ENCODE peak calls at places on chromosome 20, in four cellular contexts. One of them, this sample, is unnamed.

GRCh38 chr20:44398303-44398702 is 42.8 kb downstream of the HNF4A start:
- DNase-seq in HepG2: no peak
- DNase-seq in K562: no peak
- DNase-seq in GM12878: no peak
- DNase-seq in this sample: no peak

GRCh38 chr20:35820715-35821114 is 48.9 kb downstream of the PHF20 start:
- DNase-seq in HepG2: no peak
- DNase-seq in K562: no peak
- DNase-seq in GM12878: no peak
- DNase-seq in this sample: no peak

GRCh38 chr20:19993937-19994667 is 23.1 kb upstream of the NAA20 start:
- DNase-seq in HepG2: no peak
- DNase-seq in K562: no peak
- DNase-seq in GM12878: no peak
- DNase-seq in this sample: no peak

GRCh38 chr20:53837126-53837826 is 233.1 kb downstream of the BCAS1 start:
- DNase-seq in HepG2: no peak
- DNase-seq in K562: no peak
- DNase-seq in GM12878: no peak
- DNase-seq in this sample: no peak

GRCh38 chr20:32007787-32008616 is 2.2 kb upstream of the CCM2L start:
- DNase-seq in HepG2: no peak
- DNase-seq in K562: no peak
- DNase-seq in GM12878: no peak
- DNase-seq in this sample: peak

GRCh38 chr20:34974246-34974645 is 18.6 kb downstream of the MYH7B start:
- DNase-seq in HepG2: no peak
- DNase-seq in K562: no peak
- DNase-seq in GM12878: no peak
- DNase-seq in this sample: no peak

GRCh38 chr20:13009682-13010406 is 1.1 kb downstream of the SPTLC3 start:
- DNase-seq in HepG2: peak
- DNase-seq in K562: no peak
- DNase-seq in GM12878: peak
- DNase-seq in this sample: no peak

GRCh38 chr20:46646122-46646521 is 5.1 kb downstream of the SLC13A3 start:
- DNase-seq in HepG2: no peak
- DNase-seq in K562: no peak
- DNase-seq in GM12878: no peak
- DNase-seq in this sample: no peak

GRCh38 chr20:52533401-52533800 is 341.8 kb upstream of the ZFP64 start:
- DNase-seq in HepG2: no peak
- DNase-seq in K562: peak
- DNase-seq in GM12878: no peak
- DNase-seq in this sample: no peak

GRCh38 chr20:34954905-34955231 is 738 bp downstream of the GSS start:
- DNase-seq in HepG2: peak
- DNase-seq in K562: peak
- DNase-seq in GM12878: no peak
- DNase-seq in this sample: peak

GRCh38 chr20:44370639-44371218 is 15.2 kb downstream of the HNF4A start:
- DNase-seq in HepG2: peak
- DNase-seq in K562: no peak
- DNase-seq in GM12878: no peak
- DNase-seq in this sample: no peak

GRCh38 chr20:12023169-12023795 is 105.6 kb downstream of the BTBD3 start:
- DNase-seq in HepG2: no peak
- DNase-seq in K562: no peak
- DNase-seq in GM12878: no peak
- DNase-seq in this sample: no peak

GRCh38 chr20:13995841-13996240 is 525 bp downstream of the MACROD2 start:
- DNase-seq in HepG2: no peak
- DNase-seq in K562: no peak
- DNase-seq in GM12878: no peak
- DNase-seq in this sample: peak

GRCh38 chr20:4130404-4131189 is 115.2 kb upstream of the RNF24 start:
- DNase-seq in HepG2: no peak
- DNase-seq in K562: no peak
- DNase-seq in GM12878: no peak
- DNase-seq in this sample: no peak

GRCh38 chr20:37511605-37512275 is 9.3 kb upstream of the NNAT start:
- DNase-seq in HepG2: no peak
- DNase-seq in K562: no peak
- DNase-seq in GM12878: no peak
- DNase-seq in this sample: no peak

GRCh38 chr20:56440346-56441007 is 27.9 kb upstream of the RTF2 start:
- DNase-seq in HepG2: no peak
- DNase-seq in K562: no peak
- DNase-seq in GM12878: peak
- DNase-seq in this sample: no peak
- TF ChIP-seq TCF7 in HepG2: no peak
- TF ChIP-seq TCF7 in K562: no peak
- TF ChIP-seq TCF7 in GM12878: no peak
- TF ChIP-seq TCF7 in this sample: no peak

GRCh38 chr20:62700261-62700925 is 8.2 kb upstream of the NTSR1 start:
- DNase-seq in HepG2: no peak
- DNase-seq in K562: no peak
- DNase-seq in GM12878: no peak
- DNase-seq in this sample: no peak

GRCh38 chr20:62701161-62702007 is 7.3 kb upstream of the NTSR1 start:
- DNase-seq in HepG2: no peak
- DNase-seq in K562: no peak
- DNase-seq in GM12878: no peak
- DNase-seq in this sample: no peak

GRCh38 chr20:62699296-62699695 is 9.3 kb upstream of the NTSR1 start:
- DNase-seq in HepG2: no peak
- DNase-seq in K562: no peak
- DNase-seq in GM12878: no peak
- DNase-seq in this sample: no peak

GRCh38 chr20:62698231-62698630 is 10.4 kb upstream of the NTSR1 start:
- DNase-seq in HepG2: no peak
- DNase-seq in K562: no peak
- DNase-seq in GM12878: no peak
- DNase-seq in this sample: no peak

GRCh38 chr20:62699741-62700140 is 8.9 kb upstream of the NTSR1 start:
- DNase-seq in HepG2: no peak
- DNase-seq in K562: no peak
- DNase-seq in GM12878: no peak
- DNase-seq in this sample: no peak
- TF ChIP-seq ATF3 in HepG2: no peak
- TF ChIP-seq ATF3 in K562: no peak
- TF ChIP-seq ATF3 in GM12878: no peak
- TF ChIP-seq ATF3 in this sample: no peak

GRCh38 chr20:1286267-1287036 is 20.4 kb downstream of the SNPH start:
- DNase-seq in HepG2: no peak
- DNase-seq in K562: no peak
- DNase-seq in GM12878: no peak
- DNase-seq in this sample: no peak
- TF ChIP-seq TCF7 in HepG2: no peak
- TF ChIP-seq TCF7 in K562: no peak
- TF ChIP-seq TCF7 in GM12878: no peak
- TF ChIP-seq TCF7 in this sample: no peak

DNA sequence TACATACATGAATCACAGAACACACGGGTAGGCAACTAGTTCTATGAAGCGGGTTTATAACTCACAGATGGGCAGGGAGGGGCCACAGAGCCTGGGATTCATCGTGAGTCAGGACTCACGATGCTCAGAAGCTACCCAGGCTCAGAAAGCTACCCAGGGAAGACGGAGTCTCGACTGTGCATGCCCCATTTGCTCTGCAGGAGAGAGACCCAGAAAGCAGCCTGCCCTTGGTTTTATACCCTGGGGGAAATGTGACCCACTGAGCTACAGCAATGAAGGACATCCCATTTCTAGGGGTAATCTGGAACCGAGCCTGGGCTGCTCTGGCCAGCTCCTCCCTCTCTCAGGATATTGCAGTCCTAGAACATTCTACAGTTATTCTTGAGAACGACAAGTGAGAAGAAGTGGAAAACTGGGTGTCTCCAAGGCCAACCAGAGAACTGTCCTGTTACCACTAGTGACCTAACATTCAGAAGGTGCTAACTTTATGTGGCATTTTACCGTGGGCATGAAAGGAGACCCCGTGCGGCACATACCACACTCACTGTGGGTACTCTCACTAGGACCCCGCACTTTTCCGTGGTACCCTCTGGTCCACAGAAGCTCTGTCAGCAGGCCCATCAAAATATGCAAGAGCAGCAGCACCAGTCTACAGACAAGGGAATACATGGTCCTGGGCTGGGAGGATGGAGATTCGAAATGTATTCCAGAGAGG is 201.9 kb upstream of the PMEPA1 start:
- DNase-seq in HepG2: no peak
- DNase-seq in K562: no peak
- DNase-seq in GM12878: no peak
- DNase-seq in this sample: no peak
- TF ChIP-seq ATF3 in HepG2: no peak
- TF ChIP-seq ATF3 in K562: no peak
- TF ChIP-seq ATF3 in GM12878: no peak
- TF ChIP-seq ATF3 in this sample: no peak

DNA sequence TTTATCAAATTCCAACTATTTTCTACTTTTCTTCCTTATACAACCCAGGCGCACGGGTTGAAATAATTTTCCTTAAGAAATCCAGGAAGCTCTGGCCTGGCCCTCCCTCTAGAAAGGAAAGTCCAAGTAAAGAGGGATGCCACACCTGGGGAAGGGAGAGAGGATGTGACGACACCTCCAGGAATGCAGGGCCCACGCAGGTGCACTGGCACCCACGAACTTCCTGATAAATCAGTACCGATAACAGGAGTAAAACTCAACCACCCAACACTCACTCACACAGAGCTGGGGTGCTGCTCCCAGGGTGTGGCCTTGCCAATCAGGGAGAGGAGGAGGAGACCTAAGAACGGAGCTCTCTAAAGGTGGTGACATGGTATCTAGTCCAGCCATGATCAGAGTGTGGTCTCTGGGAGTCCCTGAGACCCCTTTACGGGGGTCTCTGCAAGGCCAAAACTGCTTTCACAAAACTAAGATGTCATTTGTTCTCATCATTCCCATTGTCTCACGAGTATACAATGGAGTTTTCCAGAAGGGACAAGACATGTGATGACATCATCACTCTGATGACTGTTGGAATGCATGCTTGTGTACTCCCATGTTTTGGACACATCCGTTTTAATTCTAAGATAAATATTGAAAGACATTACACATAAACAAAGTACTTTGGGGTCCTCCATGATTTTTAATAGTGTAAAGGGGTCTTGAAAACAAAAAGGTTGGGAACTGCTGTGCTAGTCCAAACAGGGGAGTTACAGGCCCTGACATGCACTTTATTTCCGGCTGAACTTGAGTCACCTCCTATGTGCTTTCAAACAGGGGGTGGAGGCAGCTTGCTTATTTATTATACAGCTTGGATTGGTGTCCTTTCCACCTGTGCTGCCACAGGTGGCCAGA is 2.2 kb upstream of the PARD6B start:
- DNase-seq in HepG2: peak
- DNase-seq in K562: no peak
- DNase-seq in GM12878: no peak
- DNase-seq in this sample: no peak
- TF ChIP-seq TCF7 in HepG2: no peak
- TF ChIP-seq TCF7 in K562: no peak
- TF ChIP-seq TCF7 in GM12878: no peak
- TF ChIP-seq TCF7 in this sample: no peak

GRCh38 chr20:33910056-33910455 is 83.7 kb upstream of the RALY start:
- DNase-seq in HepG2: no peak
- DNase-seq in K562: no peak
- DNase-seq in GM12878: no peak
- DNase-seq in this sample: no peak
- TF ChIP-seq ATF3 in HepG2: no peak
- TF ChIP-seq ATF3 in K562: no peak
- TF ChIP-seq ATF3 in GM12878: no peak
- TF ChIP-seq ATF3 in this sample: no peak

DNA sequence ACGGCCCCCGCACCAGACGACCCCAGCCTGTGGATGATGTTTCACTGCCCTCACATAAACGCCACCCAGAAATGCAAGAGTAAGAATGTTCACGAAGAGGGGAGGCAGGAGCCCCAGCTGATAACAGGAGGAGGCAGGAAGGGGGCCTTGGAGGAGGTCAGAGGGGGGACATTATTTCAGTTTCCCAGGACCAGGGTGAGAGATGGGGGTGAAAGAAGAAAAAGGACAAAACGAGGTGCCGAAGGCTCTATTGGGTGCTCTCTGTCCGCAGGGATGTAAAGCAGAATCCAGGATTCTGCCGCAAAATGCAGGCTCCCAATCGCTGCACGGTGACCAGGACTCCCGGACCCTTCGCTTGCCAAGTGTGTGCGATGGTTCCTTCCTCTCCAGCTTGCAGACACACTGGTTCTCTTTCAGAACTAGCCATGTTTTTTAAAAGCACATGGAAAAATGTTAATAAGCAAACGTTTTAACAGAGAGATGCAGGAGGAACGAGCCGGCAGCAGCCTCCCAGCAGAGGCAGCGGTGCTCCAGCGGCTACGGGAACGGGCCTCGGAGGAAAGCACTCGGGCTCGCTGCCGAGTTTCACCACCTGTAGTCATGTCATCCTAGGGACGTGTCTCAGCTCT is 59.5 kb downstream of the ZNF831 start:
- DNase-seq in HepG2: no peak
- DNase-seq in K562: no peak
- DNase-seq in GM12878: no peak
- DNase-seq in this sample: peak
- TF ChIP-seq TCF7 in HepG2: no peak
- TF ChIP-seq TCF7 in K562: no peak
- TF ChIP-seq TCF7 in GM12878: no peak
- TF ChIP-seq TCF7 in this sample: no peak

This sample was measured in WTC11.